ENCODE peak calls at places on chromosomes 3 and 15, in eight cellular contexts. A is H1; Z is adipocyte; B is CD8-positive, alpha-beta memory T cell; P is spleen; M is CD4-positive, CD25-positive, alpha-beta regulatory T cell; S is uterus; U is left ventricle myocardium inferior. T is an unnamed sample. For H3K4me1, the result is how much of the 10 kb centered on the place peaks cover.

GRCh38 chr3:163582967-163583366 is 1495.3 kb downstream of the SI start:
- DNase-seq in A (no peak), Z (no peak), B (no peak), P (no peak), M (no peak), S (no peak), U (no peak), T (no peak)

GRCh38 chr15:75454471-75455418 is 3.3 kb upstream of the SIN3A start:
- DNase-seq in A (no peak), Z (peak), B (peak), P (peak), M (peak), S (no peak), U (no peak), T (peak)

GRCh38 chr3:149448331-149448831 is 26.1 kb upstream of the TM4SF4 start:
- DNase-seq in A (no peak), Z (peak), B (no peak), P (no peak), M (no peak), S (no peak), U (no peak), T (no peak)

GRCh38 chr3:42666577-42666998 is 13.1 kb downstream of the ZBTB47 start:
- DNase-seq in A (no peak), Z (no peak), B (no peak), P (peak), M (no peak), S (peak), U (no peak), T (no peak)

GRCh38 chr15:90930861-90931629 is 1.3 kb downstream of the HDDC3 start:
- DNase-seq in A (no peak), Z (no peak), B (no peak), P (no peak), M (no peak), S (no peak), U (no peak), T (no peak)

GRCh38 chr3:132253262-132253878 is 63.8 kb upstream of the ACP3 start:
- DNase-seq in A (no peak), Z (peak), B (no peak), P (no peak), M (no peak), S (no peak), U (no peak), T (peak)

GRCh38 chr3:13891492-13892073 is 11.7 kb upstream of the WNT7A start:
- DNase-seq in A (no peak), Z (no peak), B (no peak), P (peak), M (no peak), S (no peak), U (no peak), T (peak)

GRCh38 chr15:83698294-83698693 is 44.4 kb downstream of the ADAMTSL3 start:
- DNase-seq in A (no peak), Z (no peak), B (no peak), P (no peak), M (no peak), S (peak), U (peak), T (no peak)

GRCh38 chr3:129360224-129360623 is 68.2 kb downstream of the EFCAB12 start:
- DNase-seq in A (no peak), Z (no peak), B (no peak), P (no peak), M (no peak), S (no peak), U (no peak), T (no peak)

GRCh38 chr3:177547953-177548352 is 350.7 kb upstream of the TBL1XR1 start:
- DNase-seq in A (no peak), Z (no peak), B (no peak), P (no peak), M (no peak), S (no peak), U (no peak), T (no peak)

GRCh38 chr15:87557871-87558270 is 698.7 kb downstream of the NTRK3 start:
- DNase-seq in A (no peak), Z (no peak), B (no peak), P (no peak), M (no peak), S (no peak), U (no peak), T (no peak)

GRCh38 chr3:111582114-111582461 is 13.1 kb downstream of the ZBED2 start:
- DNase-seq in A (no peak), Z (peak), B (no peak), P (no peak), M (no peak), S (no peak), U (no peak), T (no peak)

GRCh38 chr3:147423601-147424324 is 14.6 kb downstream of the ZIC1 start:
- DNase-seq in A (no peak), Z (no peak), B (no peak), P (no peak), M (no peak), S (no peak), U (no peak), T (no peak)

GRCh38 chr3:61227799-61228198 is 23.5 kb downstream of the FHIT start:
- DNase-seq in A (no peak), Z (no peak), B (no peak), P (no peak), M (no peak), S (no peak), U (no peak), T (no peak)

GRCh38 chr3:196111939-196112386 is 30.1 kb upstream of the TFRC start:
- DNase-seq in A (no peak), Z (no peak), B (no peak), P (no peak), M (peak), S (no peak), U (no peak), T (no peak)

GRCh38 chr3:158672293-158673176 is at the start of gene LXN:
- DNase-seq in A (peak), Z (peak), B (peak), P (peak), M (peak), S (peak), U (peak), T (peak)

GRCh38 chr15:20351448-20351961 is 190.1 kb downstream of the GOLGA6L6 start:
- DNase-seq in A (no peak), Z (no peak), B (no peak), P (peak), M (no peak), S (no peak), U (no peak), T (no peak)

GRCh38 chr3:119891944-119892721 is 110.2 kb downstream of the NR1I2 start:
- DNase-seq in A (peak), Z (peak), B (peak), P (no peak), M (peak), S (no peak), U (no peak), T (peak)

GRCh38 chr3:52065264-52065756 is 8.9 kb upstream of the DUSP7 start:
- DNase-seq in A (no peak), Z (no peak), B (no peak), P (no peak), M (no peak), S (no peak), U (peak), T (no peak)

GRCh38 chr15:32682569-32682968 is 35.2 kb upstream of the GREM1 start:
- DNase-seq in A (no peak), Z (peak), B (no peak), P (no peak), M (no peak), S (no peak), U (no peak), T (no peak)

GRCh38 chr3:64072111-64072510 is 48.8 kb upstream of the PSMD6 start:
- DNase-seq in A (no peak), Z (no peak), B (no peak), P (no peak), M (no peak), S (no peak), U (no peak), T (no peak)

GRCh38 chr3:114221165-114221880 is 16.1 kb downstream of the ZNF80 start:
- DNase-seq in A (no peak), Z (no peak), B (peak), P (no peak), M (peak), S (no peak), U (peak), T (no peak)

GRCh38 chr3:177338697-177339219 is 141.5 kb upstream of the TBL1XR1 start:
- DNase-seq in A (no peak), Z (peak), B (no peak), P (no peak), M (no peak), S (no peak), U (no peak), T (no peak)

GRCh38 chr15:73955851-73956250 is 29.6 kb downstream of the LOXL1 start:
- DNase-seq in A (no peak), Z (no peak), B (no peak), P (peak), M (no peak), S (no peak), U (no peak), T (no peak)
- H3K4me1 ChIP-seq in A (under half), Z (under half), B (under half), P (under half), M (under half), S (under half), U (under half), T (under half)

GRCh38 chr3:32500225-32500624 is 2.4 kb downstream of the CMTM6 start:
- DNase-seq in A (no peak), Z (no peak), B (no peak), P (no peak), M (no peak), S (no peak), U (no peak), T (no peak)

GRCh38 chr3:32501785-32502088 is 915 bp downstream of the CMTM6 start:
- DNase-seq in A (no peak), Z (no peak), B (no peak), P (no peak), M (no peak), S (no peak), U (no peak), T (no peak)

GRCh38 chr3:32502944-32503286 is 263 bp upstream of the CMTM6 start:
- DNase-seq in A (no peak), Z (no peak), B (no peak), P (no peak), M (no peak), S (no peak), U (no peak), T (no peak)

GRCh38 chr3:32502089-32502943 is at the start of gene CMTM6:
- DNase-seq in A (no peak), Z (peak), B (peak), P (peak), M (peak), S (peak), U (peak), T (peak)

GRCh38 chr3:32500880-32501784 is 1.5 kb downstream of the CMTM6 start:
- DNase-seq in A (no peak), Z (peak), B (no peak), P (peak), M (no peak), S (no peak), U (no peak), T (peak)
- H3K4me1 ChIP-seq in A (under half), Z (under half), B (under half), P (under half), M (under half), S (under half), U (under half), T (under half)

DNA sequence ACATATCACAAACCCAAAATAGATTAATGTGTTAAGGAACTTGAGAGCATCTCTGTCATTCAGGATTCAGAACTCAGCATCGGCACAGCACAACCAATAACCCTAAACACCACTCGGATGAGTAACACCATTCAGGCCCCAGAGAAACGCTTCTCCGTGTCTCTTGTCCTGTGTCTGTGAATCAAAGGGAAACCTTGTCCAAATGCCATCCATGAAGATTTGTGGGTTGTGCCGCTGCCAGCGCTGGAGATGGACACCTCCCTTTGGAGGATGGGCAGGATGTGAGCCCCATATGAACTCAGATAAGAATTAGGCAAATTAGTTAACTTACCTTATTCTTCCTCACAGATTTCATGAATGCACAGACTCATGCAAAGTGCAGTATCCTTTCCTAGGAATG is 21.5 kb upstream of the TPM1 start:
- DNase-seq in A (no peak), Z (no peak), B (no peak), P (no peak), M (no peak), S (no peak), U (no peak), T (no peak)
- H3K4me1 ChIP-seq in A (under half), Z (under half), B (under half), P (under half), M (under half), S (under half), U (under half), T (under half)

DNA sequence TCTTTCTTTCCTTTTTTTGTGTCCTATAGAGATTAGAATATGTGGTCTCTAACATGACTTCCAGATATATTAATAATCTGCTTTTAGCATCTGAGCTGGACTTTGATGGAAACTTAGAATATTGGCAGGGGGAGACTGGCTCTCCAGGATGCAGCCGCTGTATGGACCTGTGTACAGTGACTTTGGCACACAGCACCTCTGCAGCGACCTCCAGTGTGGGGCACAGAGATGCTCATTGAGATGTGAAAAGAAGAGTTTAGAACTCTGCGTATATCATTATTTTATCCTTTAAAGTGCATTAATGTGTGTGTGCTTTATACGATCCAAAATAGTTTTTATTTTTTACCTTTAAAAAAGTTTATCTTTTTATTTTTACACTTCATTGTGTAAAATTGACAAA is 18.3 kb downstream of the CFAP161 start:
- DNase-seq in A (no peak), Z (no peak), B (no peak), P (no peak), M (no peak), S (no peak), U (no peak), T (no peak)
- H3K4me1 ChIP-seq in A (under half), Z (under half), B (under half), P (under half), M (under half), S (under half), U (under half), T (under half)

DNA sequence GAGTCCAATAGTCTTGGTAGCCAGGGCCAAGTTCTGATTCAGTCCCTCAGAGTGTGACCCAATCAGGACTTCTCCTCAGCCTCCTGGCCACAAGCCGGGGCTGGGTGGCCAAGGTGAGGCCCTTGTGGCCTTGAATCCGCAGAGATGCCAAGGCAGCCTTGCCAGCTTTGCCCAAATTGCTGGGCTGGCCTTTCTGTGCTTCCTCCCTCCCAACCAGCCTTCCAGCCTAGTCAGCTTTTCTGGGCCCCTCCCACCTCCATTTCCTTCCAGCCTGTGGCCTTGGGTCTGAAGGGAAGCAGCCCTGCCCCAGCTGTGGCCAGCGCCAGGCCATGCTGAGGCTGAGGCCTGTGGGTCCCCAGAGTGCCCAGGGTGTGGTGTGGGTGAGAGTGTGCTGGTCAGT is 34.3 kb upstream of the ANKDD1A start:
- DNase-seq in A (no peak), Z (peak), B (no peak), P (peak), M (no peak), S (peak), U (peak), T (no peak)
- H3K4me1 ChIP-seq in A (under half), Z (under half), B (under half), P (under half), M (under half), S (under half), U (half or more), T (under half)

GRCh38 chr3:36065321-36065720 is 315.0 kb upstream of the STAC start:
- DNase-seq in A (no peak), Z (no peak), B (no peak), P (no peak), M (no peak), S (no peak), U (no peak), T (no peak)
- H3K4me1 ChIP-seq in A (under half), Z (under half), B (under half), P (under half), M (under half), S (under half), U (under half), T (under half)

T was measured in HAP-1.